ENCODE peak calls at places on chromosomes 6 and 20, in seven cellular contexts. O is GM18507; K is cerebellar cortex; E is activated CD4-positive, alpha-beta T cell treated with anti-CD3 and anti-CD28 coated beads for 24 hours; Q is bronchial epithelial cell; N is activated CD8-positive, alpha-beta memory T cell treated with anti-CD3 and anti-CD28 coated beads, Interleukin-2, amount 50 U/mL, for 4 hours; C is body of pancreas. U is an unnamed sample.

GRCh38 chr6:25942561-25943147 is 12.2 kb upstream of the SLC17A2 start:
- DNase-seq in O (peak), E (no peak), C (no peak), Q (peak), K (peak), N (no peak), U (no peak)

GRCh38 chr6:105433723-105434122 is 30.8 kb upstream of the PREP start:
- DNase-seq in C (no peak), O (no peak), Q (peak), K (no peak), E (no peak), N (no peak), U (no peak)

GRCh38 chr20:34112600-34113061 is 588 bp upstream of the EIF2S2 start:
- DNase-seq in N (no peak), Q (peak), C (peak), K (peak), O (no peak), E (no peak), U (no peak)

GRCh38 chr6:168574699-168575195 is 133.8 kb downstream of the SMOC2 start:
- DNase-seq in E (no peak), O (no peak), K (no peak), N (no peak), Q (peak), C (peak), U (no peak)

GRCh38 chr6:90286884-90287488 is 9.7 kb downstream of the BACH2 start:
- DNase-seq in N (peak), E (peak), Q (peak), O (no peak), K (peak), C (peak), U (no peak)

GRCh38 chr6:125307150-125307838 is 5.5 kb upstream of the HDDC2 start:
- DNase-seq in K (no peak), N (no peak), O (no peak), C (no peak), Q (peak), E (no peak), U (no peak)

GRCh38 chr6:4640139-4640538 is 136.1 kb upstream of the CDYL start:
- DNase-seq in O (no peak), C (no peak), Q (peak), E (no peak), K (no peak), N (no peak), U (no peak)

GRCh38 chr6:144351741-144352140 is 66.6 kb downstream of the UTRN start:
- DNase-seq in Q (no peak), C (no peak), E (no peak), O (no peak), N (no peak), K (peak), U (no peak)

GRCh38 chr20:43949741-43950618 is 35.3 kb downstream of the TOX2 start:
- DNase-seq in O (peak), N (peak), C (peak), E (peak), Q (no peak), K (no peak), U (peak)

GRCh38 chr20:43689165-43689564 is 22.3 kb downstream of the MYBL2 start:
- DNase-seq in E (no peak), C (no peak), O (no peak), K (no peak), Q (no peak), N (no peak), U (no peak)

GRCh38 chr6:148892247-148892646 is 145.4 kb downstream of the UST start:
- DNase-seq in O (no peak), N (no peak), Q (peak), E (no peak), K (no peak), C (no peak), U (no peak)

GRCh38 chr6:144006731-144007454 is 1.2 kb downstream of the PLAGL1 start:
- DNase-seq in E (no peak), Q (peak), N (no peak), C (peak), K (peak), O (no peak), U (no peak)

GRCh38 chr6:154766993-154767392 is 33.8 kb downstream of the SCAF8 start:
- DNase-seq in C (no peak), K (peak), N (no peak), Q (no peak), O (no peak), E (no peak), U (no peak)

GRCh38 chr20:22561965-22562581 is 22.3 kb downstream of the FOXA2 start:
- DNase-seq in Q (no peak), C (no peak), E (no peak), O (no peak), N (no peak), K (no peak), U (no peak)

GRCh38 chr20:49821850-49822249 is 9.2 kb downstream of the SLC9A8 start:
- DNase-seq in K (no peak), E (no peak), C (peak), Q (no peak), O (no peak), N (no peak), U (no peak)

GRCh38 chr6:162973141-162973872 is 245.5 kb downstream of the PACRG start:
- DNase-seq in O (no peak), K (no peak), C (no peak), N (no peak), E (no peak), Q (no peak), U (no peak)

GRCh38 chr20:44471481-44471882 is 4.2 kb upstream of the TTPAL start:
- DNase-seq in O (no peak), N (no peak), K (peak), C (peak), Q (peak), E (no peak), U (no peak)

GRCh38 chr6:77136086-77136485 is 327.2 kb downstream of the HTR1B start:
- DNase-seq in E (no peak), K (no peak), O (no peak), N (no peak), Q (peak), C (no peak), U (no peak)

GRCh38 chr6:149059557-149059956 is 258.0 kb upstream of the TAB2 start:
- DNase-seq in C (no peak), Q (no peak), O (no peak), K (no peak), N (no peak), E (no peak), U (no peak)

GRCh38 chr20:6053064-6053775 is 640 bp downstream of the LRRN4 start:
- DNase-seq in C (no peak), Q (no peak), K (no peak), N (no peak), O (no peak), E (no peak), U (no peak)

GRCh38 chr6:156791261-156791850 is 14.2 kb downstream of the ARID1B start:
- DNase-seq in Q (peak), C (peak), K (peak), O (no peak), N (no peak), E (no peak), U (no peak)

GRCh38 chr6:53066874-53067273 is 1.7 kb downstream of the FBXO9 start:
- DNase-seq in K (no peak), C (no peak), Q (no peak), N (no peak), O (no peak), E (no peak), U (no peak)

GRCh38 chr6:41288025-41288777 is 1.7 kb upstream of the TREM1 start:
- DNase-seq in E (no peak), N (no peak), C (no peak), Q (peak), O (no peak), K (no peak), U (no peak)

GRCh38 chr6:39466664-39467063 is 144.2 kb upstream of the KCNK16 start:
- DNase-seq in O (no peak), Q (no peak), N (no peak), C (no peak), K (no peak), E (no peak), U (no peak)

GRCh38 chr6:136956590-136957573 is 34.8 kb downstream of the SLC35D3 start:
- DNase-seq in C (no peak), Q (no peak), O (no peak), K (no peak), E (no peak), N (no peak), U (no peak)

GRCh38 chr6:152300517-152300916 is 336.6 kb downstream of the SYNE1 start:
- DNase-seq in O (no peak), E (no peak), K (peak), Q (no peak), C (no peak), N (no peak), U (no peak)

GRCh38 chr20:47466193-47466592 is 35.5 kb upstream of the NCOA3 start:
- DNase-seq in Q (no peak), O (no peak), C (no peak), K (no peak), N (no peak), E (no peak), U (no peak)

GRCh38 chr6:9397981-9398559 is 962.7 kb upstream of the SLC35B3 start:
- DNase-seq in O (no peak), N (no peak), C (peak), E (no peak), Q (peak), K (no peak), U (no peak)

GRCh38 chr6:109299695-109300564 is 82.3 kb downstream of the CD164 start:
- DNase-seq in E (no peak), N (no peak), Q (no peak), K (peak), C (peak), O (no peak), U (no peak)

U was measured in activated effector memory CD4-positive, alpha-beta T cell treated with Interleukin-2 at 50 U/mL for 16 hours.